ENCODE peak calls at places on chromosomes 6 and 20, in seven cellular contexts. U is T-helper 1 cell; A is HFFc6; O is tibial nerve; M is choroid plexus epithelial cell; F is stimulated activated CD4-positive, alpha-beta T cell treated with anti-CD3 and anti-CD28 coated beads, Interleukin-1b, Interleukin-23, amount 100 ng/mL, for 48 hours; Q is mesendoderm. H is an unnamed sample.

GRCh38 chr6:82144007-82144851 is 103.3 kb downstream of the IBTK start:
- DNase-seq in U (no peak), A (peak), O (peak), M (peak), F (no peak), Q (peak), H (peak)

GRCh38 chr20:1297486-1297885 is 31.4 kb downstream of the SNPH start:
- DNase-seq in U (no peak), A (no peak), O (no peak), M (no peak), F (no peak), Q (no peak), H (no peak)

GRCh38 chr6:32132110-32132509 is 2.0 kb upstream of the FKBPL start:
- DNase-seq in U (no peak), A (no peak), O (no peak), M (no peak), F (no peak), Q (no peak), H (no peak)

GRCh38 chr6:105608393-105608705 is 205.5 kb upstream of the PREP start:
- DNase-seq in U (no peak), A (peak), O (no peak), M (no peak), F (no peak), Q (no peak), H (no peak)

GRCh38 chr6:144106206-144106605 is 10.8 kb upstream of the SF3B5 start:
- DNase-seq in U (no peak), A (no peak), O (no peak), M (no peak), F (no peak), Q (peak), H (no peak)

GRCh38 chr20:52031574-52032303 is 159.8 kb downstream of the ZFP64 start:
- DNase-seq in U (no peak), A (peak), O (no peak), M (peak), F (no peak), Q (peak), H (no peak)

GRCh38 chr6:89539779-89540178 is 98.8 kb downstream of the LYRM2 start:
- DNase-seq in U (no peak), A (no peak), O (no peak), M (no peak), F (no peak), Q (no peak), H (peak)

GRCh38 chr20:58135441-58136170 is 92.8 kb downstream of the ANKRD60 start:
- DNase-seq in U (no peak), A (no peak), O (no peak), M (no peak), F (no peak), Q (no peak), H (peak)

GRCh38 chr6:157133856-157134255 is 189.5 kb downstream of the TMEM242 start:
- DNase-seq in U (no peak), A (no peak), O (no peak), M (no peak), F (no peak), Q (no peak), H (no peak)

H was measured in NCI-H69.